ENCODE peak calls at places on chromosomes 12 and 14, in seven cellular contexts. K is sigmoid colon, O is foreskin fibroblast, R is heart left ventricle, S is AG04450, Z is endodermal cell, P is AG10803. M is an unnamed sample.

GRCh38 chr14:31858868-31859267 is 218.2 kb upstream of the ARHGAP5 start:
- DNase-seq in K (no peak), S (no peak), O (no peak), R (no peak), Z (no peak), P (no peak), M (peak)

GRCh38 chr14:94081386-94081820 is 293 bp downstream of the IFI27L1 start:
- DNase-seq in P (no peak), K (no peak), O (no peak), R (no peak), S (no peak), Z (no peak), M (no peak)

GRCh38 chr14:20878695-20879094 is 12.5 kb upstream of the RNASE3 start:
- DNase-seq in K (no peak), Z (no peak), P (no peak), O (no peak), S (no peak), R (no peak), M (no peak)

GRCh38 chr14:23056257-23056955 is 914 bp downstream of the CDH24 start:
- DNase-seq in P (peak), Z (peak), S (no peak), K (peak), R (peak), O (peak), M (no peak)

GRCh38 chr12:14643247-14643646 is 53.2 kb downstream of the GUCY2C start:
- DNase-seq in P (no peak), O (no peak), R (no peak), K (no peak), Z (no peak), S (no peak), M (peak)

GRCh38 chr12:62273724-62274380 is 13.6 kb downstream of the USP15 start:
- DNase-seq in K (no peak), Z (no peak), R (no peak), P (no peak), S (no peak), O (no peak), M (no peak)

GRCh38 chr12:3715999-3716398 is 36.9 kb downstream of the CRACR2A start:
- DNase-seq in R (no peak), K (no peak), O (no peak), Z (no peak), S (no peak), P (no peak), M (no peak)

GRCh38 chr12:8692573-8692972 is 5.2 kb upstream of the RIMKLB start:
- DNase-seq in Z (peak), P (peak), O (peak), R (no peak), K (peak), S (no peak), M (no peak)

GRCh38 chr14:92520102-92520651 is 6.6 kb downstream of the RIN3 start:
- DNase-seq in S (no peak), O (no peak), P (no peak), Z (no peak), R (no peak), K (peak), M (no peak)

GRCh38 chr14:45716506-45716905 is 463.5 kb upstream of the MIS18BP1 start:
- DNase-seq in P (no peak), Z (no peak), O (no peak), R (no peak), K (no peak), S (no peak), M (no peak)

GRCh38 chr12:13211859-13212664 is 15.5 kb downstream of the EMP1 start:
- DNase-seq in O (no peak), P (peak), K (peak), R (peak), Z (peak), S (no peak), M (no peak)

GRCh38 chr12:66152732-66153131 is 17.1 kb downstream of the TMBIM4 start:
- DNase-seq in P (peak), O (peak), S (no peak), Z (no peak), K (no peak), R (no peak), M (no peak)

GRCh38 chr12:29066061-29066588 is 83.0 kb upstream of the FAR2 start:
- DNase-seq in S (no peak), R (peak), O (peak), P (peak), Z (no peak), K (peak), M (peak)

GRCh38 chr12:102433304-102433703 is 47.1 kb downstream of the IGF1 start:
- DNase-seq in S (no peak), R (no peak), P (peak), K (no peak), Z (no peak), O (no peak), M (no peak)

GRCh38 chr14:100104523-100105300 is 39.5 kb downstream of the EVL start:
- DNase-seq in R (no peak), S (no peak), K (peak), Z (no peak), O (peak), P (no peak), M (no peak)

GRCh38 chr12:123118397-123118945 is 32.4 kb downstream of the PITPNM2 start:
- DNase-seq in S (peak), O (peak), P (peak), Z (no peak), K (peak), R (no peak), M (no peak)

GRCh38 chr12:123131291-123131831 is 19.5 kb downstream of the PITPNM2 start:
- DNase-seq in S (no peak), P (peak), K (no peak), R (no peak), O (no peak), Z (peak), M (no peak)

GRCh38 chr14:103129301-103130016 is 6.2 kb downstream of the TNFAIP2 start:
- DNase-seq in R (no peak), S (no peak), P (no peak), K (no peak), Z (no peak), O (no peak), M (no peak)

GRCh38 chr14:21915814-21916213 is 242.2 kb upstream of the OR4E1 start:
- DNase-seq in S (no peak), O (no peak), Z (no peak), P (no peak), R (no peak), K (no peak), M (no peak)

GRCh38 chr12:56518570-56518969 is 3.0 kb upstream of the RBMS2 start:
- DNase-seq in S (no peak), R (no peak), K (no peak), Z (no peak), O (peak), P (peak), M (no peak)

GRCh38 chr14:52960627-52961026 is 9.8 kb upstream of the FERMT2 start:
- DNase-seq in S (no peak), R (no peak), K (no peak), O (no peak), P (no peak), Z (no peak), M (no peak)

GRCh38 chr12:130351331-130351730 is 13.6 kb downstream of the PIWIL1 start:
- DNase-seq in Z (no peak), S (no peak), R (no peak), O (no peak), P (no peak), K (no peak), M (no peak)

GRCh38 chr12:55955800-55956508 is 9.9 kb downstream of the PMEL start:
- DNase-seq in P (peak), Z (peak), S (no peak), O (peak), R (no peak), K (no peak), M (no peak)

GRCh38 chr12:25056486-25057130 is 107.7 kb upstream of the BCAT1 start:
- DNase-seq in P (no peak), Z (no peak), K (no peak), S (no peak), R (no peak), O (no peak), M (no peak)

GRCh38 chr14:99476864-99477263 is 3.8 kb downstream of the SETD3 start:
- DNase-seq in Z (no peak), K (no peak), O (peak), P (peak), S (no peak), R (no peak), M (no peak)

GRCh38 chr12:7638064-7638763 is 27.5 kb downstream of the APOBEC1 start:
- DNase-seq in O (no peak), Z (peak), K (no peak), R (no peak), S (no peak), P (no peak), M (no peak)
- H3K4me3 ChIP-seq in O (no peak), Z (peak), K (no peak), R (no peak), S (no peak), P (no peak), M (peak)

GRCh38 chr12:53053223-53054111 is 3.6 kb downstream of the TNS2 start:
- DNase-seq in S (no peak), Z (peak), K (peak), R (peak), P (no peak), O (no peak), M (no peak)

GRCh38 chr12:53050426-53051057 is 677 bp downstream of the TNS2 start:
- DNase-seq in O (no peak), K (no peak), R (no peak), P (no peak), S (no peak), Z (peak), M (no peak)

GRCh38 chr12:53051058-53051880 is 1.4 kb downstream of the TNS2 start:
- DNase-seq in R (peak), O (peak), K (peak), Z (peak), S (no peak), P (peak), M (peak)

GRCh38 chr12:53052419-53053222 is 2.8 kb downstream of the TNS2 start:
- DNase-seq in R (peak), P (peak), Z (peak), K (peak), O (peak), S (no peak), M (peak)

DNA sequence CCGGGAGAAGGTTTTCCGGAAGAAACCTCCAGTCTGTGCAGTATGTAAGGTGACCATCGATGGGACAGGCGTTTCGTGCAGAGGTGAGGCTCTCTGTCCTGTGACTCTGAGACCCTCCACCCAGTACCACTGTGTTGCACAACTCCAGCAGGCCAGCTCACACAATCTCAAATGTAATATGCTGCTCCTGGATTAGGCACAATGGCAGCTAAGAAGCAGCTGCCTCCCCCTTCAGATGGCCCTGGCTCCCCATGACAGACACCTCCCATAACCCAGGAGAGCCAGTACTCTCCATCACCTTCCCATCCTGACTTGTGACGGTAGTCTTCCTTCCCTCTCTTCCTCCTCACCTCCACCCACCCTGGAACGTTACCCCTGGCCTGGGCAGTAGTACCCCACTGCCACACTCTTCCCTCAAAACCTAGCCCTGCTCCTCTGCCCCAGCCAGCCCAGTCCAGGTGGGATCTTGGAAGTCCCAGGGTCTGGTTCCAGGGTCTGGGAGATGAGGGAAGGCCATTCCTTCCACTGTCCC is 2.1 kb downstream of the TNS2 start:
- DNase-seq in R (no peak), K (peak), O (no peak), P (no peak), Z (peak), S (no peak), M (no peak)
- H3K4me3 ChIP-seq in R (peak), K (peak), O (peak), P (peak), Z (peak), S (peak), M (peak)

GRCh38 chr12:111995782-111996480 is 17.0 kb downstream of the TMEM116 start:
- DNase-seq in K (no peak), O (no peak), S (no peak), Z (no peak), P (no peak), R (no peak), M (no peak)

GRCh38 chr12:111997300-111997699 is 15.7 kb downstream of the TMEM116 start:
- DNase-seq in S (no peak), P (no peak), K (no peak), Z (no peak), R (no peak), O (no peak), M (no peak)

GRCh38 chr12:112001555-112001954 is 11.4 kb downstream of the TMEM116 start:
- DNase-seq in P (no peak), K (no peak), O (no peak), R (no peak), S (no peak), Z (no peak), M (no peak)

GRCh38 chr12:112000806-112001205 is 12.2 kb downstream of the TMEM116 start:
- DNase-seq in P (no peak), O (no peak), K (no peak), S (no peak), R (no peak), Z (no peak), M (no peak)

DNA sequence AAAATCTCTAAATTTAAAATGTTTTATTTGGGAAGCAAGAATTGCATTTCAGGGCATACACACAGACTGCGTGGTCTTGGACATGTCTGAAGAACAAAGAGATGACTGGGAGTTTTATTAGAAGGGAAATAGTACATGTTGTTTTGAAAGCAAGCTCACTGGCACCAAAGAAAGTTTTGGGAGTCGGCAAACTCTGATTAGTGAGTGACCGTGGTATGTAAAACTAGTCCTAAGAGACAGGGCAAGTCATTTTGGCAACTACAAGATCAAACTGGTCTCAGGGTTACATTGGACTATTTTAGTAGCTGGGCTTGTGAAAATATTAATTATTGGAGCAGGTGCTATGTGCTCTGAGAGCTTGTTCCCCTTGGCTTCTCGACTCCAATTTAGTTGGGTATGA is 14.9 kb downstream of the TMEM116 start:
- DNase-seq in S (no peak), O (no peak), P (no peak), Z (no peak), K (no peak), R (no peak), M (no peak)
- H3K4me3 ChIP-seq in S (no peak), O (no peak), P (no peak), Z (no peak), K (no peak), R (no peak), M (no peak)

GRCh38 chr14:24680516-24680915 is 46.5 kb upstream of the GZMB start:
- DNase-seq in Z (no peak), P (no peak), O (no peak), S (no peak), R (no peak), K (no peak), M (no peak)

GRCh38 chr14:24677956-24678355 is 44.0 kb upstream of the GZMB start:
- DNase-seq in S (no peak), R (no peak), Z (no peak), K (no peak), P (no peak), O (no peak), M (no peak)

GRCh38 chr14:24679248-24680085 is 45.5 kb upstream of the GZMB start:
- DNase-seq in S (no peak), O (no peak), K (no peak), R (no peak), Z (no peak), P (no peak), M (no peak)

GRCh38 chr14:24681056-24681455 is 47.1 kb upstream of the GZMB start:
- DNase-seq in R (no peak), P (no peak), K (no peak), O (no peak), S (no peak), Z (no peak), M (no peak)

GRCh38 chr14:24678801-24679247 is 44.8 kb upstream of the GZMB start:
- DNase-seq in R (peak), Z (peak), O (peak), K (peak), P (peak), S (peak), M (peak)
- H3K4me3 ChIP-seq in R (peak), Z (no peak), O (peak), K (peak), P (peak), S (peak), M (peak)

GRCh38 chr12:92786045-92786444 is 83.3 kb downstream of the PLEKHG7 start:
- DNase-seq in S (no peak), Z (no peak), O (peak), P (peak), K (no peak), R (no peak), M (no peak)

GRCh38 chr12:92779902-92780301 is 77.1 kb downstream of the PLEKHG7 start:
- DNase-seq in P (peak), S (no peak), R (no peak), Z (no peak), K (no peak), O (no peak), M (no peak)

GRCh38 chr12:92784795-92785562 is 82.2 kb downstream of the PLEKHG7 start:
- DNase-seq in R (no peak), Z (peak), S (peak), O (peak), P (peak), K (no peak), M (peak)

GRCh38 chr12:92784356-92784755 is 81.6 kb downstream of the PLEKHG7 start:
- DNase-seq in Z (no peak), S (no peak), O (no peak), P (peak), K (no peak), R (no peak), M (no peak)

DNA sequence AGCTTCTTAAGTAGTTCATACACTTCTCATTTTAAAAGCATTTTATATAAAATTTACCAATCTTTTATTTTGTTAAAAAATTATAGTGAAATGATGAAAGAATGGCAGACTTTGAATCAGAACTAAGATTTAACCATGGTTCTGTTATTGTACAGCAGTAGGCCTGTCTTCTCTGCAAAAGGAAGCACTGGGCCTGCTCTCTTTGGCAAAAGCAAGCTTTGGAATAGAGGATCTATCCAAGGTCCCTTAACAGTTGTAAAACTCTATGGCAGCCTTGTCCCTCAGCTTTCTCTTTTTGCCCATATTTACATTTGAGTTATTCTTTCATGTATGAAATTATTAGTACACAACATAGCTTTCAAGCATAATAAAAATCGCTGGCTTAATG is 82.8 kb downstream of the PLEKHG7 start:
- DNase-seq in R (no peak), O (no peak), Z (no peak), K (no peak), S (no peak), P (no peak), M (no peak)
- H3K4me3 ChIP-seq in R (no peak), O (no peak), Z (no peak), K (no peak), S (no peak), P (no peak), M (no peak)

GRCh38 chr12:110282956-110283817 is 2.1 kb downstream of the ATP2A2 start:
- DNase-seq in R (no peak), P (peak), K (no peak), O (no peak), Z (no peak), S (no peak), M (no peak)
- H3K4me3 ChIP-seq in R (peak), P (peak), K (peak), O (peak), Z (peak), S (peak), M (peak)

GRCh38 chr12:5430639-5431603 is 987 bp upstream of the NTF3 start:
- DNase-seq in R (no peak), K (no peak), S (no peak), Z (peak), P (no peak), O (no peak), M (no peak)
- H3K4me3 ChIP-seq in R (peak), K (peak), S (peak), Z (peak), P (peak), O (peak), M (peak)

M was measured in skeletal muscle cell.